ENCODE peak calls at places on chromosomes 5 and 9, in four cellular contexts. S is foreskin fibroblast, E is lung, O is HCT116. B is an unnamed sample.

GRCh38 chr9:16985559-16986348 is 115.3 kb upstream of the BNC2 start:
- DNase-seq in O (no peak), E (no peak), S (peak), B (peak)

GRCh38 chr5:55360190-55360589 is 52.4 kb downstream of the MTREX start:
- DNase-seq in O (no peak), S (peak), E (no peak), B (no peak)

GRCh38 chr5:173530547-173530946 is 85.9 kb downstream of the BOD1 start:
- DNase-seq in O (peak), S (no peak), E (no peak), B (no peak)

GRCh38 chr9:87494970-87495471 is 2.6 kb upstream of the DAPK1 start:
- DNase-seq in S (peak), E (no peak), O (no peak), B (no peak)

GRCh38 chr5:33984671-33985124 is at the start of gene SLC45A2:
- DNase-seq in E (no peak), O (no peak), S (peak), B (no peak)

GRCh38 chr9:135698767-135699166 is 514 bp downstream of the SOHLH1 start:
- DNase-seq in E (no peak), S (no peak), O (no peak), B (no peak)

GRCh38 chr5:57887851-57888621 is 405.4 kb upstream of the ACTBL2 start:
- DNase-seq in O (peak), E (peak), S (peak), B (no peak)

GRCh38 chr9:83413367-83413766 is 124.8 kb downstream of the FRMD3 start:
- DNase-seq in O (no peak), S (no peak), E (no peak), B (no peak)

GRCh38 chr5:132825824-132826391 is 4.5 kb downstream of the SHROOM1 start:
- DNase-seq in O (no peak), E (no peak), S (no peak), B (no peak)

GRCh38 chr9:137313326-137313920 is 11.4 kb upstream of the NRARP start:
- DNase-seq in S (no peak), O (no peak), E (no peak), B (no peak)

GRCh38 chr5:42596817-42597216 is 159.8 kb upstream of the CCDC152 start:
- DNase-seq in O (no peak), E (no peak), S (peak), B (no peak)

GRCh38 chr5:116272281-116272941 is 187.6 kb downstream of the COMMD10 start:
- DNase-seq in E (no peak), S (peak), O (no peak), B (no peak)

GRCh38 chr5:92907914-92908606 is 673.0 kb downstream of the NR2F1-AS1 start:
- DNase-seq in S (peak), E (no peak), O (no peak), B (peak)

GRCh38 chr5:93790401-93790800 is 49.0 kb upstream of the POU5F2 start:
- DNase-seq in E (no peak), O (no peak), S (peak), B (no peak)

GRCh38 chr9:14170973-14171596 is 142.9 kb downstream of the NFIB start:
- DNase-seq in O (no peak), S (peak), E (no peak), B (no peak)

GRCh38 chr5:13865317-13865716 is 79.2 kb downstream of the DNAH5 start:
- DNase-seq in E (no peak), S (no peak), O (no peak), B (no peak)

GRCh38 chr5:43773032-43773830 is 170.3 kb downstream of the NNT start:
- DNase-seq in O (peak), E (no peak), S (peak), B (no peak)

GRCh38 chr5:80646926-80647325 is 7.5 kb upstream of the MSH3 start:
- DNase-seq in S (no peak), E (no peak), O (no peak), B (no peak)

GRCh38 chr5:111072949-111073682 is 1.6 kb downstream of the TSLP start:
- DNase-seq in S (peak), E (peak), O (peak), B (no peak)

GRCh38 chr9:136527721-136528710 is 17.8 kb downstream of the NOTCH1 start:
- DNase-seq in O (no peak), S (peak), E (no peak), B (no peak)

GRCh38 chr9:124270504-124271335 is 13.0 kb downstream of the NEK6 start:
- DNase-seq in O (no peak), E (peak), S (no peak), B (no peak)

GRCh38 chr9:135907006-135907434 is 326 bp downstream of the CAMSAP1 start:
- DNase-seq in O (no peak), S (peak), E (no peak), B (no peak)

GRCh38 chr5:151199581-151200185 is 24.2 kb downstream of the CCDC69 start:
- DNase-seq in E (no peak), O (no peak), S (no peak), B (no peak)

GRCh38 chr9:93132946-93133640 is 958 bp downstream of the NINJ1 start:
- DNase-seq in S (peak), O (no peak), E (no peak), B (no peak)

GRCh38 chr9:131645078-131645776 is 94.6 kb downstream of the RAPGEF1 start:
- DNase-seq in O (no peak), E (no peak), S (peak), B (no peak)

GRCh38 chr5:171736976-171737848 is 48.4 kb upstream of the SMIM23 start:
- DNase-seq in O (no peak), E (peak), S (no peak), B (no peak)

GRCh38 chr5:133344266-133344665 is 268.1 kb downstream of the FSTL4 start:
- DNase-seq in O (no peak), E (no peak), S (no peak), B (no peak)

GRCh38 chr9:112334319-112334828 is 955 bp upstream of the PTBP3 start:
- DNase-seq in S (peak), E (no peak), O (no peak), B (no peak)

GRCh38 chr5:33423018-33423630 is 17.6 kb upstream of the TARS1 start:
- DNase-seq in O (peak), S (peak), E (no peak), B (no peak)

GRCh38 chr9:107210775-107211174 is 72.3 kb upstream of the RAD23B start:
- DNase-seq in S (no peak), E (no peak), O (peak), B (no peak)

GRCh38 chr5:32848120-32848519 is 137.0 kb downstream of the NPR3 start:
- DNase-seq in E (no peak), O (no peak), S (no peak), B (no peak)

GRCh38 chr5:176597417-176598389 is 12.3 kb downstream of the GPRIN1 start:
- DNase-seq in O (no peak), E (no peak), S (no peak), B (no peak)

GRCh38 chr5:128498844-128499455 is 39.1 kb downstream of the FBN2 start:
- DNase-seq in E (no peak), O (peak), S (peak), B (peak)

GRCh38 chr9:133375724-133376654 is at the start of the genes STKLD1 and SURF4:
- DNase-seq in S (peak), O (peak), E (peak), B (peak)
- TF ChIP-seq CTCF in S (no peak), O (no peak), E (no peak), B (no peak)

DNA sequence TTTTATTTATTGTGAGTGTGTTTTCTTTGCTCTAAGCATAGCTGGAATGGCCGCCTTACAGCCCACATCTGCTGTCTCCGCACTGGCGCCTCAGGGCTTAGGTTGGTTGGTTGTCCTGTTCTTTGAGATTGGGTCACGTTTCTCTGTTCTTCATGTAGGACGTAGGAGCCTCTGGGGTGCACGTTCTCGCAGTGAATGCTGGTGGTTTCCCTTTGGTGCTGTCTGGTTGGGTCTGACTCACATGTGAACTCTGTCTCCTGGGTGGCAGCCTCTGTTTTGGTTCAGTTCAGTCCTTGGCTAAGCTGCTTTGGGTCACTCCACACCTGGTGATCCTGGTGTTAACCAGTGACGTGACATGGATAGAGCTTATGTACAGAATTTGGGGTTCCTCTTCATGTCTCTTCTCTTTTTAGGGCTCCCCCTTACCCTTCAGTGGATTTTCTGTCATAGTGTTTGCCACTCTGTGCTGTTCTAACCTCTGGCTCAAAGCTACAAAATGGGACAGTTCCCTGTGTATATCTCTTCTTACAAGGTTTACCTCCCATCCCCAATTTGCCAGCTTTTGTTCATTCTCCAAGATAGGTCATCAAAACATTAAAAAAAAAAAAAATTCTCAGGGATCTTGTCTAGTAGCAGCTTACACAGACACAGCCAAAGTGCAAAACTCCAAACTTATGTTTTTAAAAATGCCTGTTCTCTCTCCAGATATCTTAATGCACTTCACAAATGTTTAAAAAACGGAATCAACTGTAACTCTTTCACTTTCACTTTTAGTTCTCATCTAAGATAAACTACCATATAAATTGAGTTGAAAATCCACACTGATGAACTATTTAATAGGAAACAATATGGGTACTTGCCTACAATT is 12.8 kb upstream of the LPCAT1 start:
- DNase-seq in O (no peak), E (peak), S (peak), B (no peak)
- H3K4me3 ChIP-seq in O (no peak), E (no peak), S (peak), B (no peak)

GRCh38 chr9:94729199-94729598 is 2.7 kb downstream of the AOPEP start:
- DNase-seq in E (no peak), O (no peak), S (no peak), B (no peak)
- TF ChIP-seq CTCF in E (no peak), O (peak), S (no peak), B (no peak)

GRCh38 chr9:110208031-110208430 is at the start of gene C9orf152:
- DNase-seq in O (no peak), S (no peak), E (peak), B (no peak)
- H3K4me3 ChIP-seq in O (no peak), S (no peak), E (no peak), B (no peak)

GRCh38 chr9:127170652-127171051 is 48.2 kb upstream of the ANGPTL2 start:
- DNase-seq in E (no peak), S (no peak), O (no peak), B (no peak)

GRCh38 chr9:127168756-127169506 is 46.5 kb upstream of the ANGPTL2 start:
- DNase-seq in E (no peak), S (no peak), O (no peak), B (no peak)

GRCh38 chr9:127170049-127170448 is 47.6 kb upstream of the ANGPTL2 start:
- DNase-seq in E (no peak), S (no peak), O (no peak), B (no peak)

GRCh38 chr9:127167560-127168326 is 45.3 kb upstream of the ANGPTL2 start:
- DNase-seq in O (no peak), S (no peak), E (no peak), B (no peak)

GRCh38 chr9:127169507-127169883 is 47.1 kb upstream of the ANGPTL2 start:
- DNase-seq in S (no peak), E (no peak), O (no peak), B (no peak)
- TF ChIP-seq CTCF in S (no peak), E (no peak), O (no peak), B (no peak)

GRCh38 chr5:159040181-159040580 is 59.5 kb downstream of the EBF1 start:
- DNase-seq in E (no peak), O (no peak), S (no peak), B (no peak)
- H3K4me3 ChIP-seq in E (no peak), O (no peak), S (no peak), B (no peak)

DNA sequence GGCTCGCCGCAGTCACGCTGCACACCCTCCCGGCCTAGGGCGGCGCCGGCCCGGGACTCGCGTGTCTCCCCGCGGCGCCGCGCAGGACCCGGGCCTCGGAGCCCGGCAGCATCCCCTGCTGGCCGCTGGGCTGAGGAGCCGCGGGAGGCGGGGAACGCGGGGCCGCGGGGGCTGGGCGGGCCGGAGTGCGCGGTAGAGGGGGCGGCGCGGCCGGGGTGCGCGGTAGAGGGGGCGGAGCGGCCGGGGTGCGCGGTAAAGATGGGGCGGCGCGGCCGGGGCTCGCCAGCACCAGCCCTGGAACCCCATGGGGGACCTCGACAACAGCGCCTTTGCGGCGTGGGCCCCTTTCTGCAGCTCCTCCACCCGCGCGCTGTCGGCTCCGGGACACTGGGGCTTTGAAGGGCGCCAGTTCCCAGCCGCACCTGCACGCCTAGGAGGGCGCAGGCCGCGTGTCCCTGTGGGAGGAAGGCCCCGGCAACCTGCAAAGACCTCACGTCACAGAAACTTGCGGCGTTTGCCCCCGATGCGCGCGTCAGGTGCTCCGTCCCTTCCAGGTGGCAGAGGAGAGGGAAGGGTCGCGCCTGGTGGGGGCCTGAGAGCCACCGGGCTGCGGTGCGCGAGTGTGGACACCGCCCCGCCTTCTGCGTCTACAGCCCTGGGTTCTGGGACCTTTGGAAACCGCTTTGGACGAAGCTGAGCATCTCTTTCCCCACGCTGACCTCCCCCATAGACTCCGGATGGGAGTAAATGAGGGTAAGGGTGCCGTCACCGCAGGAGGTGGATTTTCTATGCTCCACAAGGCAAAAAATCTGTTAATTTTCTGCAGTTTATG is 49.6 kb downstream of the NSUN2 start:
- DNase-seq in E (peak), O (no peak), S (peak), B (no peak)
- TF ChIP-seq CTCF in E (no peak), O (no peak), S (peak), B (no peak)

DNA sequence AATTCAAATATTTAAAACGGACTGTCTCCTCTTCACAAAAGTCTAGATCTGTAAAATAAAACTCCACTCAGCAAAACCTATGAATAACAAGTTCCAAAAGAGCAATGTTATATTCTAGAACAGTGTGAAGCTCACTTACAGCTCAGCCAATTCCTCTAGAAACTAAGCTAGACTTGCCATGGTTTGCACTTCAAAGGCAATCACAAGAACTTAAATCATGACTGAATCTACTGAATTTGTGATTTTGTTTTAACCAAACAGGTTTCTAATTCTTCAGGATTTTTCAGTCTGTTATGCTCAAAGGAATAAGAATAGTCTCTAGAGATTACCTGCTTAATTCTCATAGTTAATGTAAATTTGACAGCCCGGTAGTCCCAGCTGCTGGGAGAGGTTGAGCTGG is 1.4 kb upstream of the PKD2L2 start:
- DNase-seq in E (no peak), S (no peak), O (no peak), B (no peak)
- H3K4me3 ChIP-seq in E (no peak), S (no peak), O (no peak), B (no peak)

GRCh38 chr5:129547137-129547536 is 87.0 kb downstream of the ADAMTS19 start:
- DNase-seq in S (no peak), E (no peak), O (no peak), B (no peak)

DNA sequence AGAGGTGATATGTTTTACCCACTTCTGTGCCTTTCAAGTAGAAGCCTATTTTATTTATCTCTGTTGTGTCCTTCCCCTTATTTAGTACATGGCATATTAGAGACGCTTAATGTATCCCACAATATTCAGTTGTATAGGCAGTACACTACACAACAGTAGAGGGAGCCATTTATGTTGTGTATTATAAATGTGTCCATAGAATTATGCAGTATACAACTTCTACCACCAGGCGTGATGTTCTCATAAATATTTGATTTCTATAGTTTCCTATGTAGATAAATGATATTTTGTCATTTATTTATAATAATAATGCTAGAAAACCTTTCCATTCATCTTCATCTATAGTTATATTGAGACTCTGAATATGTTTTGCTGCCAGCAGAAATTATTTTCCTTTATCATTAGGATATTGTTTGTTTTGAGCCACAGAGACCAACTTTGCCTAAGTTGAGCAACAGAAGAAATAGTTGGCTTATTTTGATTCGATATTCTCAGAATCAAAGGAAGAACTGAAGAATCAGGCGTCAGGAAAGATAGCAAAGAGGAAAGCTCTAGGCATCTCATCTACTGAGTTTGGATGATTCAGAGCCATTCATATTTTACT is 81.7 kb downstream of the ADAMTS19 start:
- DNase-seq in E (no peak), S (peak), O (peak), B (peak)
- TF ChIP-seq CTCF in E (no peak), S (peak), O (peak), B (no peak)

B was measured in HFF-Myc.